ENCODE peak calls at places on chromosomes 13 and 19, in six cellular contexts. Y is neural progenitor cell; W is HCT116; G is ascending aorta; P is effector memory CD4-positive, alpha-beta T cell; C is psoas muscle. K is an unnamed sample.

GRCh38 chr19:16778796-16779411 is 50.3 kb upstream of the SIN3B start:
- DNase-seq in Y (peak; percentile 69), W (peak; percentile 67), G (no peak), P (peak; percentile 14), C (peak; percentile 19), K (peak; percentile 66)

GRCh38 chr19:27822336-27822735 is 1390.6 kb downstream of the UQCRFS1 start:
- DNase-seq in Y (no peak), W (no peak), G (no peak), P (no peak), C (no peak), K (no peak)

GRCh38 chr19:34173145-34173956 is 1.0 kb downstream of the LSM14A start:
- DNase-seq in Y (peak; percentile 76), W (no peak), G (no peak), P (no peak), C (peak; percentile 34), K (peak; percentile 66)

GRCh38 chr13:31639443-31640163 is 99.7 kb upstream of the RXFP2 start:
- DNase-seq in Y (no peak), W (no peak), G (no peak), P (no peak), C (no peak), K (no peak)

GRCh38 chr19:18725755-18726416 is 42.4 kb downstream of the CRTC1 start:
- DNase-seq in Y (no peak), W (no peak), G (no peak), P (no peak), C (peak; percentile 50), K (no peak)

GRCh38 chr19:15234525-15235130 is 2.4 kb upstream of the EPHX3 start:
- DNase-seq in Y (no peak), W (no peak), G (no peak), P (no peak), C (no peak), K (no peak)

GRCh38 chr13:24127116-24127631 is 33.3 kb upstream of the SPATA13 start:
- DNase-seq in Y (no peak), W (no peak), G (no peak), P (no peak), C (no peak), K (no peak)

GRCh38 chr13:113551081-113552000 is 33.2 kb upstream of the TFDP1 start:
- DNase-seq in Y (no peak), W (no peak), G (no peak), P (no peak), C (no peak), K (no peak)

GRCh38 chr13:35502456-35502855 is 26.0 kb upstream of the MAB21L1 start:
- DNase-seq in Y (no peak), W (no peak), G (no peak), P (no peak), C (no peak), K (no peak)

GRCh38 chr19:17779281-17779930 is 15.5 kb upstream of the B3GNT3 start:
- DNase-seq in Y (peak; percentile 81), W (peak; percentile 93), G (no peak), P (no peak), C (peak; percentile 39), K (no peak)

GRCh38 chr13:24625870-24626419 is 54.3 kb upstream of the ATP12A start:
- DNase-seq in Y (no peak), W (no peak), G (no peak), P (no peak), C (no peak), K (no peak)

GRCh38 chr19:4108767-4109625 is 14.9 kb downstream of the MAP2K2 start:
- DNase-seq in Y (no peak), W (no peak), G (no peak), P (peak; percentile 39), C (no peak), K (no peak)

GRCh38 chr19:30719189-30719990 is 347.2 kb downstream of the ZNF536 start:
- DNase-seq in Y (peak; percentile 66), W (no peak), G (no peak), P (no peak), C (peak; percentile 66), K (peak; percentile 84)

GRCh38 chr13:57624565-57625435 is 6.7 kb upstream of the PCDH17 start:
- DNase-seq in Y (peak; percentile 86), W (no peak), G (no peak), P (no peak), C (no peak), K (peak; percentile 38)

GRCh38 chr13:112616586-112617381 is 28.8 kb upstream of the TUBGCP3 start:
- DNase-seq in Y (peak; percentile 65), W (peak; percentile 55), G (no peak), P (no peak), C (no peak), K (peak; percentile 32)

GRCh38 chr13:60661514-60661913 is 264.5 kb downstream of the TDRD3 start:
- DNase-seq in Y (peak; percentile 72), W (no peak), G (no peak), P (no peak), C (no peak), K (no peak)

GRCh38 chr19:28500982-28501633 is 711.8 kb downstream of the UQCRFS1 start:
- DNase-seq in Y (no peak), W (no peak), G (no peak), P (no peak), C (no peak), K (no peak)

GRCh38 chr13:35722438-35723060 is 246.1 kb upstream of the MAB21L1 start:
- DNase-seq in Y (no peak), W (no peak), G (no peak), P (no peak), C (no peak), K (no peak)

GRCh38 chr19:3671680-3672574 is 28.3 kb downstream of the PIP5K1C start:
- DNase-seq in Y (no peak), W (no peak), G (no peak), P (no peak), C (no peak), K (no peak)

GRCh38 chr13:21259571-21260455 is 83.4 kb downstream of the MRPL57 start:
- DNase-seq in Y (no peak), W (no peak), G (no peak), P (no peak), C (no peak), K (no peak)

GRCh38 chr13:98746968-98747367 is 5.5 kb downstream of the SLC15A1 start:
- DNase-seq in Y (no peak), W (no peak), G (no peak), P (no peak), C (no peak), K (no peak)

GRCh38 chr19:31306006-31306753 is 43.1 kb downstream of the TSHZ3 start:
- DNase-seq in Y (no peak), W (no peak), G (no peak), P (no peak), C (no peak), K (no peak)

GRCh38 chr19:14138576-14139265 is 2.3 kb upstream of the ASF1B start:
- DNase-seq in Y (no peak), W (no peak), G (no peak), P (no peak), C (no peak), K (no peak)

GRCh38 chr19:14375055-14375581 is 6.1 kb upstream of the ADGRE5 start:
- DNase-seq in Y (no peak), W (no peak), G (peak; percentile 62), P (peak; percentile 81), C (peak; percentile 37), K (peak; percentile 69)

GRCh38 chr19:49210108-49210900 is 52.7 kb downstream of the TRPM4 start:
- DNase-seq in Y (peak; percentile 94), W (no peak), G (no peak), P (peak; percentile 28), C (no peak), K (peak; percentile 73)

GRCh38 chr19:923551-924211 is 2.2 kb upstream of the ARID3A start:
- DNase-seq in Y (no peak), W (no peak), G (no peak), P (no peak), C (no peak), K (no peak)
- H3K27ac ChIP-seq in Y (no peak overlapping the region), W (peak overlapping the region; percentile 91), G (no peak overlapping the region), P (no peak overlapping the region), C (no peak overlapping the region), K (no peak overlapping the region)

GRCh38 chr19:47047931-47048399 is 459 bp downstream of the TMEM160 start:
- DNase-seq in Y (peak; percentile 94), W (peak; percentile 78), G (peak; percentile 58), P (peak; percentile 71), C (peak; percentile 83), K (peak; percentile 96)

GRCh38 chr19:47045867-47046470 is 2.5 kb downstream of the TMEM160 start:
- DNase-seq in Y (no peak), W (no peak), G (no peak), P (no peak), C (no peak), K (no peak)

GRCh38 chr19:47047272-47047930 is 1.0 kb downstream of the TMEM160 start:
- DNase-seq in Y (no peak), W (no peak), G (no peak), P (no peak), C (no peak), K (no peak)

GRCh38 chr19:47049307-47049700 is 880 bp upstream of the TMEM160 start:
- DNase-seq in Y (peak; percentile 27), W (no peak), G (no peak), P (no peak), C (no peak), K (no peak)

GRCh38 chr19:47044946-47045866 is 3.2 kb downstream of the TMEM160 start:
- DNase-seq in Y (no peak), W (no peak), G (no peak), P (no peak), C (no peak), K (no peak)
- H3K4me3 ChIP-seq in Y (no peak overlapping the region), W (no peak overlapping the region), G (no peak overlapping the region), P (no peak overlapping the region), C (no peak overlapping the region), K (no peak overlapping the region)

DNA sequence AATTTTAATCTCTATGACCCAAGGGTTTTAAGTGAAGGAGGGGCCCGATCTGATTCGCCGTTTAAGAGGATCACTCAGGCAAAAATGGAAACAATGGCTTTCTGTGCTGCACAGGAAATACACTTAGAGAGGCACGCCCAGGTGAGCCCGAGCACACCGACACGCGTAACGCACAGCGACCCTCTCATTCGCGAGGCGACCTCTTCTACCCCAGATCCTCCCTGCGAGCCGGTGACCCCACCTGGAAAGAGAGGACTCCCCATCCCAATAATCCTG is 216 bp downstream of the SH2D3A start:
- DNase-seq in Y (peak; percentile 34), W (no peak), G (no peak), P (no peak), C (no peak), K (no peak)
- H3K27ac ChIP-seq in Y (no peak overlapping the region), W (peak overlapping the region; percentile 93), G (no peak overlapping the region), P (peak overlapping the region; percentile 93), C (no peak overlapping the region), K (no peak overlapping the region)

DNA sequence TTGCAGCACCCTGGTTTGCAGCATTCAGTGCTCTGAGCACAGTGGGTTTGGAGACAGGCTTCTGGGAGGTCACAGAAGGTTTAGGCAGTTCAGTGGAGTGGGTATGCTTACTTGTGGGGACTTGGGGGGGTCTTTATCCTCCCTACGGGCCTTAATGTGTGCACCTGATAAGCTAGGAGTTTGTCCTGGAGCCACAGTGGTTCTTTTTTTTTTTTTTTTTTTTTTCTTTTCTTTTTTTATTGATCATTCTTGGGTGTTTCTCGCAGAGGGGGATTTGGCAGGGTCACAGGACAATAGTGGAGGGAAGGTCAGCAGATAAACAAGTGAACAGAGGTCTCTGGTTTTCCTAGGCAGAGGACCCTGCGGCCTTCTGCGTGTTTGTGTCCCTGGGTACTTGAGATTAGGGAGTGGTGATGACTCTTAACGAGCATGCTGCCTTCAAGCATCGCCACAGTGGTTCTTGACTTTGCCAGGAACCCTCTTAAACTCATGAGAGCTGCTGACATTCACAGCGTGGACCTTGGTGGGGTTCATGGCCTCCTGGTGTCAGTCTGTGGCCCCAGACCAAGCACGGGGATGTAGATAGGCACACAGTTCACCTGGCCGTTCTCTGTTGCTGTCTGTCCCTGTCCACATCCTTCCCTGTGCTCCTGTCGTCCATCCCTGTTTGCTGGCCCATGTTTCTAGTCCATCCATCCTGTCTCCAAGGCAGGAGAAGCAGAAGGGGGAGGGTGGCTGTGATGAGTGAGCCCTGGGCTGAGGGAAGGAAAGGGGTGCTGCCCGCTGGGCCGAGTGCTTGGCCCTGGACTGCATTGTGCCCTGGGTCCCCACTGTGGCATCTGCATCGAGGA is 2.7 kb downstream of the EGLN2 start:
- DNase-seq in Y (no peak), W (no peak), G (no peak), P (no peak), C (no peak), K (no peak)
- H3K4me3 ChIP-seq in Y (peak overlapping the region; percentile 22), W (no peak overlapping the region), G (peak overlapping the region; percentile 93), P (peak overlapping the region; percentile 72), C (peak overlapping the region; percentile 95), K (peak overlapping the region; percentile 87)